ENCODE peak calls at places on chromosomes 6 and 20, in nine cellular contexts. P is neural progenitor cell, G is PC-3, E is OCI-LY7, U is GM23338, O is hepatocyte, Z is HCT116, L is GM23248, F is SK-N-SH. N is an unnamed sample.

GRCh38 chr6:35238843-35239289 is 20.7 kb upstream of the ZNF76 start:
- DNase-seq in P (no peak), G (no peak), E (no peak), U (peak), O (peak), Z (no peak), L (no peak), F (peak), N (no peak)

GRCh38 chr20:50635676-50636600 is 55.4 kb downstream of the RIPOR3 start:
- DNase-seq in P (peak), G (peak), E (peak), U (peak), O (peak), Z (peak), L (peak), F (peak), N (peak)

GRCh38 chr6:53795702-53796450 is 1.1 kb downstream of the LRRC1 start:
- DNase-seq in P (peak), G (peak), E (peak), U (peak), O (peak), Z (no peak), L (peak), F (peak), N (peak)

GRCh38 chr6:113684382-113684901 is 172.7 kb upstream of the MARCKS start:
- DNase-seq in P (no peak), G (peak), E (peak), U (no peak), O (no peak), Z (no peak), L (peak), F (no peak), N (no peak)

GRCh38 chr6:122364084-122364483 is 35.4 kb upstream of the HSF2 start:
- DNase-seq in P (no peak), G (no peak), E (no peak), U (no peak), O (no peak), Z (no peak), L (no peak), F (peak), N (no peak)

GRCh38 chr20:58242824-58243223 is 14.4 kb upstream of the ANKRD60 start:
- DNase-seq in P (no peak), G (no peak), E (no peak), U (no peak), O (no peak), Z (no peak), L (no peak), F (no peak), N (no peak)

GRCh38 chr6:2491137-2491536 is 245.7 kb upstream of the GMDS start:
- DNase-seq in P (no peak), G (no peak), E (no peak), U (no peak), O (no peak), Z (no peak), L (no peak), F (no peak), N (no peak)

GRCh38 chr6:160028487-160029275 is 59.8 kb downstream of the IGF2R start:
- DNase-seq in P (no peak), G (no peak), E (peak), U (no peak), O (no peak), Z (no peak), L (no peak), F (no peak), N (peak)

GRCh38 chr6:170212051-170212756 is 78.7 kb downstream of the DLL1 start:
- DNase-seq in P (peak), G (no peak), E (no peak), U (no peak), O (no peak), Z (no peak), L (no peak), F (no peak), N (no peak)

GRCh38 chr6:112149719-112150263 is 62.4 kb downstream of the FAM229B start:
- DNase-seq in P (no peak), G (no peak), E (no peak), U (no peak), O (peak), Z (no peak), L (peak), F (peak), N (no peak)

GRCh38 chr6:118163609-118164008 is 256.5 kb downstream of the SLC35F1 start:
- DNase-seq in P (no peak), G (no peak), E (no peak), U (no peak), O (no peak), Z (no peak), L (no peak), F (no peak), N (no peak)

GRCh38 chr20:58131581-58132142 is 96.8 kb downstream of the ANKRD60 start:
- DNase-seq in P (no peak), G (peak), E (no peak), U (no peak), O (no peak), Z (peak), L (peak), F (no peak), N (no peak)

GRCh38 chr6:168120390-168121307 is 41.6 kb upstream of the FRMD1 start:
- DNase-seq in P (no peak), G (no peak), E (no peak), U (no peak), O (no peak), Z (no peak), L (no peak), F (peak), N (no peak)

GRCh38 chr6:113750148-113750547 is 107.0 kb upstream of the MARCKS start:
- DNase-seq in P (no peak), G (no peak), E (no peak), U (no peak), O (no peak), Z (no peak), L (no peak), F (no peak), N (no peak)

GRCh38 chr6:145012039-145012662 is 723.2 kb downstream of the EPM2A start:
- DNase-seq in P (no peak), G (no peak), E (no peak), U (no peak), O (no peak), Z (no peak), L (peak), F (no peak), N (no peak)

GRCh38 chr20:49340161-49340966 is 62.5 kb upstream of the ZNFX1 start:
- DNase-seq in P (no peak), G (peak), E (no peak), U (no peak), O (no peak), Z (no peak), L (peak), F (peak), N (no peak)

GRCh38 chr20:24469116-24470030 is at the start of gene SYNDIG1:
- DNase-seq in P (peak), G (no peak), E (no peak), U (peak), O (peak), Z (no peak), L (peak), F (peak), N (peak)

GRCh38 chr6:29451471-29452193 is 5.2 kb downstream of the OR11A1 start:
- DNase-seq in P (no peak), G (no peak), E (no peak), U (no peak), O (no peak), Z (no peak), L (no peak), F (no peak), N (no peak)

GRCh38 chr6:34459899-34460593 is 5.8 kb upstream of the PACSIN1 start:
- DNase-seq in P (peak), G (peak), E (peak), U (peak), O (peak), Z (peak), L (peak), F (peak), N (peak)

GRCh38 chr6:116217069-116217468 is 36.8 kb downstream of the TSPYL4 start:
- DNase-seq in P (peak), G (peak), E (peak), U (peak), O (peak), Z (peak), L (peak), F (no peak), N (peak)

GRCh38 chr6:55569638-55570037 is 9.4 kb downstream of the HMGCLL1 start:
- DNase-seq in P (no peak), G (no peak), E (no peak), U (no peak), O (no peak), Z (no peak), L (no peak), F (no peak), N (no peak)

GRCh38 chr6:28985396-28986164 is 19.5 kb downstream of the ZNF311 start:
- DNase-seq in P (peak), G (peak), E (no peak), U (peak), O (peak), Z (peak), L (peak), F (peak), N (no peak)

GRCh38 chr6:116536216-116536621 is 9.3 kb downstream of the TRAPPC3L start:
- DNase-seq in P (peak), G (peak), E (peak), U (peak), O (peak), Z (peak), L (peak), F (peak), N (peak)

GRCh38 chr20:34240698-34241615 is at the start of gene ASIP:
- DNase-seq in P (no peak), G (no peak), E (peak), U (peak), O (no peak), Z (no peak), L (no peak), F (no peak), N (peak)

GRCh38 chr6:159169557-159170332 is 545 bp downstream of the FNDC1 start:
- DNase-seq in P (peak), G (no peak), E (no peak), U (peak), O (peak), Z (no peak), L (peak), F (peak), N (no peak)

GRCh38 chr6:42727084-42727601 is 4.7 kb upstream of the PRPH2 start:
- DNase-seq in P (no peak), G (no peak), E (no peak), U (peak), O (no peak), Z (no peak), L (peak), F (no peak), N (no peak)

GRCh38 chr6:37074053-37074827 is 68.8 kb downstream of the FGD2 start:
- DNase-seq in P (no peak), G (peak), E (no peak), U (no peak), O (peak), Z (no peak), L (peak), F (no peak), N (no peak)

GRCh38 chr6:125751334-125751916 is 2.0 kb downstream of the HEY2 start:
- DNase-seq in P (no peak), G (no peak), E (no peak), U (peak), O (no peak), Z (no peak), L (no peak), F (no peak), N (no peak)

GRCh38 chr6:164014716-164015484 is 600.4 kb downstream of the QKI start:
- DNase-seq in P (peak), G (no peak), E (no peak), U (peak), O (no peak), Z (no peak), L (no peak), F (no peak), N (no peak)

GRCh38 chr20:41145821-41146620 is 8.7 kb downstream of the PLCG1 start:
- DNase-seq in P (no peak), G (no peak), E (peak), U (no peak), O (no peak), Z (no peak), L (peak), F (no peak), N (no peak)

GRCh38 chr6:163955131-163955530 is 540.6 kb downstream of the QKI start:
- DNase-seq in P (no peak), G (no peak), E (no peak), U (no peak), O (no peak), Z (no peak), L (peak), F (no peak), N (no peak)

GRCh38 chr6:71473908-71474307 is 185.3 kb downstream of the OGFRL1 start:
- DNase-seq in P (no peak), G (peak), E (no peak), U (no peak), O (peak), Z (no peak), L (peak), F (no peak), N (no peak)

GRCh38 chr6:152952045-152952444 is 30.8 kb downstream of the FBXO5 start:
- DNase-seq in P (no peak), G (peak), E (no peak), U (peak), O (no peak), Z (no peak), L (peak), F (no peak), N (no peak)

GRCh38 chr6:49423817-49424216 is 39.2 kb downstream of the MMUT start:
- DNase-seq in P (no peak), G (peak), E (no peak), U (peak), O (peak), Z (no peak), L (peak), F (peak), N (no peak)

GRCh38 chr20:38167851-38168760 is 3.0 kb upstream of the TGM2 start:
- DNase-seq in P (peak), G (peak), E (no peak), U (peak), O (peak), Z (no peak), L (peak), F (no peak), N (no peak)

GRCh38 chr6:78947962-78948361 is 80.6 kb downstream of the IRAK1BP1 start:
- DNase-seq in P (no peak), G (peak), E (no peak), U (no peak), O (no peak), Z (no peak), L (peak), F (no peak), N (no peak)

GRCh38 chr6:138038148-138038870 is 68.9 kb downstream of the PERP start:
- DNase-seq in P (no peak), G (no peak), E (no peak), U (no peak), O (no peak), Z (no peak), L (no peak), F (no peak), N (no peak)

GRCh38 chr6:42694586-42694985 is 27.8 kb downstream of the PRPH2 start:
- DNase-seq in P (no peak), G (no peak), E (no peak), U (no peak), O (no peak), Z (no peak), L (peak), F (no peak), N (no peak)

GRCh38 chr20:53291548-53291947 is 302.1 kb downstream of the ZNF217 start:
- DNase-seq in P (peak), G (peak), E (peak), U (peak), O (no peak), Z (peak), L (no peak), F (no peak), N (no peak)

GRCh38 chr6:1388927-1389790 is at the start of gene FOXF2:
- DNase-seq in P (peak), G (no peak), E (no peak), U (peak), O (peak), Z (no peak), L (peak), F (no peak), N (no peak)
- TF ChIP-seq EZH2phosphoT487 in P (peak), G (peak), E (no peak), U (peak), O (peak), Z (no peak), L (no peak), F (no peak), N (no peak)

GRCh38 chr20:63703471-63703975 is 4.3 kb downstream of the ARFRP1 start:
- DNase-seq in P (no peak), G (no peak), E (no peak), U (no peak), O (no peak), Z (no peak), L (no peak), F (peak), N (no peak)

GRCh38 chr20:63701329-63702035 is 5.0 kb downstream of the TNFRSF6B start:
- DNase-seq in P (no peak), G (no peak), E (no peak), U (no peak), O (no peak), Z (no peak), L (no peak), F (peak), N (no peak)

GRCh38 chr20:63701051-63701328 is 4.5 kb downstream of the TNFRSF6B start:
- DNase-seq in P (no peak), G (no peak), E (no peak), U (no peak), O (no peak), Z (no peak), L (no peak), F (no peak), N (no peak)

GRCh38 chr20:63702751-63703470 is 4.9 kb downstream of the ARFRP1 start:
- DNase-seq in P (no peak), G (no peak), E (no peak), U (no peak), O (no peak), Z (no peak), L (no peak), F (peak), N (no peak)

GRCh38 chr20:63702036-63702665 is 5.6 kb downstream of the ARFRP1 start:
- DNase-seq in P (no peak), G (no peak), E (no peak), U (no peak), O (no peak), Z (no peak), L (no peak), F (peak), N (no peak)
- TF ChIP-seq EZH2phosphoT487 in P (no peak), G (no peak), E (no peak), U (no peak), O (no peak), Z (no peak), L (no peak), F (no peak), N (no peak)

DNA sequence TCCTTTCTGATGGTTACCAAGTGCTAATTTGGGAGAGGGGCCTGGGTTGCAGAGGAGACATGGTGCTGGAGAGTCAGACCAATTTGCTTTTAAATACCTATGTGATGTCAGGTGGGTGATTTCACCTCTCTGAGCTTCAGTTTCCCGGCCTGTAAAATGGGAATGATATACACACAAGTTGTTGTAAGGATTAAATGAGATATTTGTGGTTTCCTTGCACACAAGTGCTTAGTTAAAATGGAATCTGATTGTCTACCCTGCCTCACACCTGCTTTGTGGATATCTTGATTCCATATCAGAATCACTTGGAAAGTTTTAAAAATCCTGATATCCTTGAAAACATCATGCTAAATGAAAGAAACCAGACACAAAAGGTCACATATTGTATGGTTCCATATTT is 44.5 kb downstream of the SCAND1 start:
- DNase-seq in P (no peak), G (no peak), E (no peak), U (no peak), O (no peak), Z (no peak), L (no peak), F (no peak), N (no peak)
- TF ChIP-seq EZH2phosphoT487 in P (no peak), G (no peak), E (no peak), U (no peak), O (no peak), Z (no peak), L (no peak), F (no peak), N (no peak)

GRCh38 chr6:142946181-142946923 is 1.4 kb upstream of the HIVEP2 start:
- DNase-seq in P (peak), G (peak), E (peak), U (peak), O (peak), Z (peak), L (peak), F (peak), N (peak)

GRCh38 chr6:142945071-142945445 is at the start of gene HIVEP2:
- DNase-seq in P (peak), G (peak), E (peak), U (peak), O (peak), Z (no peak), L (peak), F (peak), N (peak)

GRCh38 chr6:142944126-142945066 is 580 bp downstream of the HIVEP2 start:
- DNase-seq in P (peak), G (peak), E (peak), U (peak), O (peak), Z (peak), L (peak), F (peak), N (peak)

GRCh38 chr6:142946924-142947701 is 2.1 kb upstream of the HIVEP2 start:
- DNase-seq in P (peak), G (peak), E (peak), U (peak), O (peak), Z (no peak), L (peak), F (peak), N (peak)

GRCh38 chr6:142945446-142946180 is 637 bp upstream of the HIVEP2 start:
- DNase-seq in P (peak), G (no peak), E (peak), U (peak), O (peak), Z (no peak), L (peak), F (peak), N (peak)
- TF ChIP-seq EZH2phosphoT487 in P (no peak), G (no peak), E (no peak), U (no peak), O (no peak), Z (no peak), L (no peak), F (no peak), N (no peak)

GRCh38 chr6:9143140-9143539 is 707.8 kb upstream of the SLC35B3 start:
- DNase-seq in P (no peak), G (no peak), E (no peak), U (no peak), O (no peak), Z (no peak), L (no peak), F (no peak), N (no peak)

GRCh38 chr6:9140181-9140580 is 704.8 kb upstream of the SLC35B3 start:
- DNase-seq in P (no peak), G (peak), E (no peak), U (no peak), O (no peak), Z (no peak), L (peak), F (no peak), N (no peak)

GRCh38 chr6:9140861-9141534 is 705.7 kb upstream of the SLC35B3 start:
- DNase-seq in P (no peak), G (peak), E (no peak), U (no peak), O (peak), Z (no peak), L (peak), F (no peak), N (no peak)

GRCh38 chr6:9138856-9139426 is 703.6 kb upstream of the SLC35B3 start:
- DNase-seq in P (no peak), G (peak), E (no peak), U (no peak), O (no peak), Z (no peak), L (peak), F (no peak), N (no peak)

GRCh38 chr6:9139762-9140161 is 704.4 kb upstream of the SLC35B3 start:
- DNase-seq in P (no peak), G (peak), E (no peak), U (no peak), O (no peak), Z (no peak), L (peak), F (no peak), N (no peak)
- TF ChIP-seq EZH2phosphoT487 in P (no peak), G (no peak), E (no peak), U (no peak), O (no peak), Z (no peak), L (no peak), F (no peak), N (no peak)

DNA sequence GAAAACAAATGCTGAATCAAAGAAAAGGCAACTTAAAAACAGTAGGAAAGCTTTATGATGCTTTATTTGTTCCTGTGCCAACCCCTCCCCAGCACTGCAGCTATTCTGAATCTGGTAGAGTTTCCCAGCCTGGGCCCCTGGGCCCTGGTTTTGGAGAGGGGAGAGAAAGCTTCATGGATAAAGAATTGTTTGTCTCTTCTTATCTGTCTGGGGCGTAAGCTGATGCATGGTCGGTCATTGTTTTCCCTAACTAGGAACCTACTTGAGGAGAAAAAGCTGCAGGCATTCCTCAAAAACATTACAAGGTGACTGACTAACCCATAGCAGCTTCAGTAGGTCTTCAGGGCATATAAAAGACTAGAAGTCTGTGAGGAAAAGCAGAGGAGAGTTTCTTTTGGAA is 758.1 kb upstream of the EPHA7 start:
- DNase-seq in P (peak), G (no peak), E (no peak), U (peak), O (no peak), Z (no peak), L (no peak), F (no peak), N (no peak)
- TF ChIP-seq EZH2phosphoT487 in P (no peak), G (no peak), E (no peak), U (no peak), O (no peak), Z (no peak), L (no peak), F (no peak), N (no peak)